ENCODE peak calls at places on chromosomes 16 and 17, in nine cellular contexts. O is Peyer's patch, H is heart left ventricle, P is endothelial cell of umbilical vein, I is ovary, R is A549, Y is transverse colon, T is IMR-90, F is upper lobe of left lung. V is an unnamed sample.

GRCh38 chr16:82990155-82990554 is 363.4 kb downstream of the CDH13 start:
- DNase-seq in O (no peak), H (no peak), P (no peak), I (no peak), R (no peak), Y (no peak), T (peak), F (no peak), V (no peak)

GRCh38 chr16:87178977-87179376 is 138.2 kb downstream of the C16orf95 start:
- DNase-seq in O (no peak), H (peak), P (peak), I (peak), R (no peak), Y (no peak), T (peak), F (no peak), V (peak)

GRCh38 chr17:79791354-79792123 is 5.3 kb downstream of the CBX8 start:
- DNase-seq in O (no peak), H (no peak), P (no peak), I (no peak), R (no peak), Y (no peak), T (no peak), F (no peak), V (no peak)

GRCh38 chr17:73342057-73342522 is 30.3 kb upstream of the CDC42EP4 start:
- DNase-seq in O (peak), H (peak), P (peak), I (peak), R (peak), Y (peak), T (peak), F (peak), V (no peak)

GRCh38 chr16:84563316-84563715 is 54.6 kb downstream of the COTL1 start:
- DNase-seq in O (no peak), H (no peak), P (no peak), I (no peak), R (no peak), Y (no peak), T (no peak), F (no peak), V (peak)

GRCh38 chr16:14242769-14243168 is 171.7 kb downstream of the MRTFB start:
- DNase-seq in O (no peak), H (no peak), P (no peak), I (no peak), R (no peak), Y (no peak), T (no peak), F (no peak), V (no peak)

GRCh38 chr16:15907863-15908478 is 19.6 kb upstream of the CEP20 start:
- DNase-seq in O (peak), H (no peak), P (peak), I (no peak), R (peak), Y (peak), T (peak), F (no peak), V (no peak)

GRCh38 chr17:44556854-44557606 is at the start of gene FZD2:
- DNase-seq in O (peak), H (peak), P (peak), I (peak), R (peak), Y (peak), T (peak), F (peak), V (peak)

GRCh38 chr17:47703191-47703591 is 9.2 kb downstream of the TBKBP1 start:
- DNase-seq in O (peak), H (no peak), P (no peak), I (peak), R (no peak), Y (peak), T (no peak), F (no peak), V (peak)

GRCh38 chr16:85173981-85174751 is 61.9 kb upstream of the CIBAR2 start:
- DNase-seq in O (no peak), H (no peak), P (peak), I (no peak), R (peak), Y (peak), T (peak), F (no peak), V (no peak)

GRCh38 chr16:89484088-89484501 is 6.3 kb downstream of the ANKRD11 start:
- DNase-seq in O (no peak), H (no peak), P (no peak), I (no peak), R (no peak), Y (no peak), T (no peak), F (no peak), V (no peak)

GRCh38 chr17:17342242-17342945 is 39.2 kb downstream of the NT5M start:
- DNase-seq in O (no peak), H (no peak), P (no peak), I (peak), R (no peak), Y (no peak), T (no peak), F (no peak), V (peak)

GRCh38 chr17:29706045-29706431 is 83.3 kb upstream of the CORO6 start:
- DNase-seq in O (no peak), H (no peak), P (no peak), I (no peak), R (no peak), Y (no peak), T (no peak), F (no peak), V (no peak)

GRCh38 chr16:59210955-59211541 is 476.9 kb upstream of the GOT2 start:
- DNase-seq in O (no peak), H (peak), P (peak), I (no peak), R (peak), Y (no peak), T (peak), F (no peak), V (no peak)

GRCh38 chr17:38868095-38868967 is 1.5 kb upstream of the LASP1 start:
- DNase-seq in O (peak), H (peak), P (peak), I (peak), R (peak), Y (peak), T (peak), F (no peak), V (no peak)

GRCh38 chr17:65809366-65809765 is 247.9 kb upstream of the AXIN2 start:
- DNase-seq in O (no peak), H (no peak), P (no peak), I (no peak), R (no peak), Y (no peak), T (no peak), F (no peak), V (no peak)

GRCh38 chr17:78998311-78999055 is 11.1 kb downstream of the CANT1 start:
- DNase-seq in O (peak), H (peak), P (no peak), I (peak), R (no peak), Y (peak), T (no peak), F (no peak), V (peak)

GRCh38 chr16:68668266-68668665 is 23.2 kb downstream of the CDH3 start:
- DNase-seq in O (no peak), H (no peak), P (no peak), I (no peak), R (no peak), Y (no peak), T (peak), F (no peak), V (no peak)

GRCh38 chr16:82452002-82452741 is 174.6 kb upstream of the CDH13 start:
- DNase-seq in O (no peak), H (no peak), P (no peak), I (no peak), R (no peak), Y (no peak), T (no peak), F (no peak), V (no peak)

GRCh38 chr16:90046122-90046970 is 27.1 kb upstream of the DBNDD1 start:
- DNase-seq in O (no peak), H (no peak), P (no peak), I (peak), R (no peak), Y (no peak), T (no peak), F (no peak), V (no peak)

GRCh38 chr16:30728904-30729672 is 19.1 kb upstream of the PHKG2 start:
- DNase-seq in O (peak), H (no peak), P (no peak), I (no peak), R (no peak), Y (peak), T (no peak), F (peak), V (peak)

GRCh38 chr17:4896332-4897197 is 2.8 kb upstream of the C17orf107 start:
- DNase-seq in O (no peak), H (no peak), P (no peak), I (peak), R (no peak), Y (no peak), T (no peak), F (no peak), V (no peak)

GRCh38 chr17:37642706-37643105 is 540 bp downstream of the DDX52 start:
- DNase-seq in O (no peak), H (no peak), P (no peak), I (no peak), R (peak), Y (no peak), T (peak), F (no peak), V (no peak)

GRCh38 chr17:66585472-66585871 is 249.4 kb upstream of the CACNG5 start:
- DNase-seq in O (no peak), H (no peak), P (no peak), I (no peak), R (no peak), Y (no peak), T (no peak), F (no peak), V (no peak)

GRCh38 chr17:49557204-49558024 is 18.3 kb upstream of the NXPH3 start:
- DNase-seq in O (peak), H (no peak), P (peak), I (no peak), R (peak), Y (no peak), T (peak), F (no peak), V (peak)

GRCh38 chr17:82267575-82268379 is 5.7 kb downstream of the CSNK1D start:
- DNase-seq in O (peak), H (peak), P (peak), I (peak), R (peak), Y (peak), T (peak), F (peak), V (peak)

GRCh38 chr17:11608396-11608795 is 10.1 kb downstream of the DNAH9 start:
- DNase-seq in O (peak), H (peak), P (no peak), I (peak), R (peak), Y (peak), T (no peak), F (peak), V (no peak)

GRCh38 chr16:9594047-9594446 is 502.6 kb downstream of the HAPSTR1 start:
- DNase-seq in O (no peak), H (no peak), P (no peak), I (no peak), R (no peak), Y (no peak), T (no peak), F (no peak), V (no peak)

GRCh38 chr17:38911081-38911730 is 14.2 kb upstream of the LASP1NB start:
- DNase-seq in O (peak), H (no peak), P (no peak), I (peak), R (no peak), Y (no peak), T (no peak), F (peak), V (peak)

GRCh38 chr16:5820472-5820871 is 722.9 kb upstream of the EEF2KMT start:
- DNase-seq in O (no peak), H (no peak), P (no peak), I (no peak), R (no peak), Y (no peak), T (no peak), F (no peak), V (no peak)

GRCh38 chr16:27753563-27753962 is 203.6 kb downstream of the KATNIP start:
- DNase-seq in O (no peak), H (no peak), P (no peak), I (no peak), R (no peak), Y (no peak), T (no peak), F (no peak), V (no peak)

GRCh38 chr16:87818533-87819161 is 50.7 kb downstream of the SLC7A5 start:
- DNase-seq in O (no peak), H (no peak), P (no peak), I (no peak), R (no peak), Y (no peak), T (no peak), F (no peak), V (no peak)

GRCh38 chr16:53664724-53665345 is 38.8 kb downstream of the RPGRIP1L start:
- DNase-seq in O (no peak), H (no peak), P (no peak), I (no peak), R (no peak), Y (no peak), T (peak), F (no peak), V (no peak)
- H3K27ac ChIP-seq in O (no peak), H (peak), P (no peak), I (peak), R (no peak), Y (no peak), T (no peak), F (no peak), V (no peak)

DNA sequence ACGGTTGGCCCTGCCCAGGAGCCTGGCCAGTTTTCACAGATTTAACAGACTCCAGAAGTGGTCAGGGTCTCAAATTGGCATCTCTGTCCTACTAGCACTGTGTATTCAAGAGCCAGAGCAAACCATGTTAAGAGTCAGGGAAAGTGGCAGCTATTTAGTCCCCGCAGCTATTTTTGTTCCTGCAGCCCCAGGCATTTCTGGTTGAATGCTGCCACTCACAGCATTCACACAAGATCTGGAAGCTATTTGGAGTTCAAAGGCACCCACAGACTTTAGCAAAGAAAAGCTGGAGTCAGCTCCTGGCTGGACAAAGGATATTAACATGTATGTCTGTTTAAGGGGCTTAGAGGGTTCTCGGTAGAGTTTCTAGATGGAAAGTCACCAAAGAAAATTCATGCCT is 54.1 kb downstream of the TMEM100 start:
- DNase-seq in O (no peak), H (no peak), P (no peak), I (no peak), R (no peak), Y (no peak), T (no peak), F (no peak), V (no peak)
- TF ChIP-seq CTCF in O (no peak), H (no peak), P (no peak), I (no peak), R (no peak), Y (no peak), T (no peak), F (no peak), V (no peak)

GRCh38 chr17:7686221-7687071 is 844 bp downstream of the TP53 start:
- DNase-seq in O (peak), H (peak), P (peak), I (peak), R (peak), Y (peak), T (peak), F (peak), V (peak)
- TF ChIP-seq POLR2A in O (peak), H (peak), P (peak), I (peak), R (peak), Y (peak), T (peak), F (peak), V (no peak)

DNA sequence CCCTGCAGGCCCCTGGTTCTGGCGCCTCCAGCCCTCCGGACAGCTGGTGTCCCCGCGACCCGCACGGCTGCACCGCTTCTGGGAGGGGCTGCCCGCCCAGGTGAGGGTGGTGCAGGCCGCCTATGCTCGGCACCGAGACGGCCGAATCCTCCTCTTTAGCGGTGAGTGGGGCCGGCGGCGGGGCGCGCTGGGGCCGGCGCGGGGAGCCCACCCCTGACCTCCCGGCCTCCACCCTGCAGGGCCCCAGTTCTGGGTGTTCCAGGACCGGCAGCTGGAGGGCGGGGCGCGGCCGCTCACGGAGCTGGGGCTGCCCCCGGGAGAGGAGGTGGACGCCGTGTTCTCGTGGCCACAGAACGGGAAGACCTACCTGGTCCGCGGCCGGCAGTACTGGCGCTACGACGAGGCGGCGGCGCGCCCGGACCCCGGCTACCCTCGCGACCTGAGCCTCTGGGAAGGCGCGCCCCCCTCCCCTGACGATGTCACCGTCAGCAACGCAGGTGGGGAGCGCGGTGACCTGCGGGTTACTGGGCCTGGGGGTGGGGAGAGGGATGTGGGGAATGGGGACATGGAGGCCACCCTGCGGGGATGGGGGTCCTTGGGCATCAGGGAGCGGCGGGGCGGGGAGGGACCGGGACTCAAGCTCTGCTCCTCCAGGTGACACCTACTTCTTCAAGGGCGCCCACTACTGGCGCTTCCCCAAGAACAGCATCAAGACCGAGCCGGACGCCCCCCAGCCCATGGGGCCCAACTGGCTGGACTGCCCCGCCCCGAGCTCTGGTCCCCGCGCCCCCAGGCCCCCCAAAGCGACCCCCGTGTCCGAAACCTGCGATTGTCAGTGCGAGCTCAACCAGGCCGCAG is 7.0 kb upstream of the IL32 start:
- DNase-seq in O (peak), H (peak), P (no peak), I (peak), R (peak), Y (peak), T (no peak), F (peak), V (peak)
- H3K27ac ChIP-seq in O (peak), H (peak), P (peak), I (no peak), R (peak), Y (peak), T (peak), F (peak), V (peak)

DNA sequence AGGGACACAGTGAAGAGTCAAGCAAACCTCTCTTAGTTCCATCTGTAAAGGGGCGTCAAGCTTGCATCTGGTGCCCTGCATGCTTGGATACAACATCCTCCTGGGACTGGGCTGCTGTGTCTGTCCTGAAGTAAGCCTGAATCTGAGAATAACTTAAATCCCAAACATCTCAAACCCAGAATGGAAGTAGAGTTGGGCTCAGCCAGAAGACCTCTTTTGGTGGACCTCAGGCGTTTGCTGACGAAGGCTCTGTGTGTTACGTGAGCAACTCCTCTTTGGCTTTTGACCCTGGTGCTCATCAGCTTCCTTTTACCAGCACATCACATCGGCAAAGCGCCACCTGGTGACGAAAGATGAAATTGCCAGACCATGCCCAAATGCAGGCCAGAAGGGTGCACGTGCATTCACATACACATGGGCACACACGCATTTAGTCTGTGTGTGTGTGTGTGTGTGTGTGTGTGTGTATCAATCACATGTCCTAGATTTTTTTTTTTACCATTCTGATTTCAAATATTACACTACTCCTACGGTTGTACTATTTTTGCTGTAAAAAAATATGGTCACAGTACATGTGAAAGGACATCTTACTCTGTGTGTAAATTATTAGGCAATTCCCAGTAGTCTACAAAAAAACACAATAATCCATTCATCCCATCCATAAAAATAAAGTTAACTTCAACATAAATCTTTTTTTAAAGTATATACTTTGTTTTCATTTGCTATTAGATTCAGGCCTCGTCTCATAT is 41.1 kb upstream of the FOXJ1 start:
- DNase-seq in O (peak), H (peak), P (peak), I (peak), R (peak), Y (peak), T (peak), F (peak), V (peak)
- TF ChIP-seq CTCF in O (peak), H (peak), P (peak), I (peak), R (peak), Y (peak), T (peak), F (peak), V (peak)

GRCh38 chr16:71536752-71537499 is 10.7 kb downstream of the CHST4 start:
- DNase-seq in O (no peak), H (no peak), P (no peak), I (no peak), R (no peak), Y (no peak), T (no peak), F (no peak), V (no peak)
- TF ChIP-seq POLR2A in O (no peak), H (no peak), P (no peak), I (no peak), R (no peak), Y (no peak), T (no peak), F (no peak), V (no peak)

GRCh38 chr17:33526753-33527152 is 233.7 kb upstream of the ASIC2 start:
- DNase-seq in O (no peak), H (no peak), P (no peak), I (no peak), R (no peak), Y (no peak), T (no peak), F (no peak), V (no peak)

GRCh38 chr17:33522623-33523022 is 229.5 kb upstream of the ASIC2 start:
- DNase-seq in O (no peak), H (no peak), P (no peak), I (no peak), R (no peak), Y (no peak), T (no peak), F (no peak), V (no peak)

GRCh38 chr17:33520404-33521032 is 227.4 kb upstream of the ASIC2 start:
- DNase-seq in O (peak), H (no peak), P (peak), I (no peak), R (peak), Y (peak), T (peak), F (no peak), V (no peak)

GRCh38 chr17:33521784-33522183 is 228.7 kb upstream of the ASIC2 start:
- DNase-seq in O (no peak), H (no peak), P (no peak), I (no peak), R (no peak), Y (no peak), T (no peak), F (no peak), V (no peak)

DNA sequence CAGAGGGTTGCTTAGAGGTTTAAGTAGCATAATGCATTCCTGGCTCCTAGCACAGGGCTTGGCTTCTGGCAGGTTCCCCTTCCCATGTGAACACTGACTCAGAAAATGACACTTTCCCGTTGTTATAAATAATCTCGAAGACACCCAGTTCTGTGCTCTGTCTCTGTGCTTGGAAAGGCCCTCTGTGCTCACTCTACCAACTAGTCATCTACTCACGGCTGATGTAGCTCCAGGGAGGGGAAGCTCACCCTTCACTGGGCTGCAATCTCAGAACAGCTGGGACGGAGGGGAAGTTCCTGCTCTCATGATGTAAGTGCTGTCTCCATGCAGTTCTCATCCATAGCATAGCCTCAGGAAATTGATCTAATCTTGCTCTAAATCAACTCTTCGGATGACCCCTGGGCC is 230.5 kb upstream of the ASIC2 start:
- DNase-seq in O (peak), H (no peak), P (no peak), I (no peak), R (no peak), Y (peak), T (no peak), F (no peak), V (no peak)
- H3K27ac ChIP-seq in O (peak), H (no peak), P (no peak), I (no peak), R (no peak), Y (no peak), T (no peak), F (no peak), V (no peak)

V was measured in spleen.